ENCODE peak calls at places on chromosomes 2 and 18, in eight cellular contexts. One of them, this sample, is unnamed.

GRCh38 chr18:79567481-79568147 is 112.0 kb upstream of the CTDP1 start:
- DNase-seq in AG04450: peak
- DNase-seq in mesendoderm: peak
- DNase-seq in right lobe of liver: peak
- DNase-seq in ecto neural progenitor cell: peak
- DNase-seq in pulmonary artery endothelial cell: peak
- DNase-seq in AG08396: peak
- DNase-seq in stimulated activated CD4-positive, alpha-beta T cell treated with anti-CD3 and anti-CD28 coated beads, TNF-alpha, amount 100 ng/mL, for 1 hour: no peak
- DNase-seq in this sample: no peak

GRCh38 chr2:206982360-206982759 is 43.0 kb downstream of the CPO start:
- DNase-seq in pulmonary artery endothelial cell: no peak
- DNase-seq in right lobe of liver: no peak
- DNase-seq in AG04450: no peak
- DNase-seq in stimulated activated CD4-positive, alpha-beta T cell treated with anti-CD3 and anti-CD28 coated beads, TNF-alpha, amount 100 ng/mL, for 1 hour: no peak
- DNase-seq in AG08396: no peak
- DNase-seq in mesendoderm: no peak
- DNase-seq in ecto neural progenitor cell: no peak
- DNase-seq in this sample: no peak

GRCh38 chr18:58895385-58895784 is 30.7 kb downstream of the ZNF532 start:
- DNase-seq in AG04450: no peak
- DNase-seq in stimulated activated CD4-positive, alpha-beta T cell treated with anti-CD3 and anti-CD28 coated beads, TNF-alpha, amount 100 ng/mL, for 1 hour: no peak
- DNase-seq in pulmonary artery endothelial cell: no peak
- DNase-seq in mesendoderm: no peak
- DNase-seq in ecto neural progenitor cell: no peak
- DNase-seq in AG08396: no peak
- DNase-seq in right lobe of liver: no peak
- DNase-seq in this sample: no peak

GRCh38 chr2:204335642-204336041 is 209.6 kb upstream of the PARD3B start:
- DNase-seq in mesendoderm: peak
- DNase-seq in stimulated activated CD4-positive, alpha-beta T cell treated with anti-CD3 and anti-CD28 coated beads, TNF-alpha, amount 100 ng/mL, for 1 hour: no peak
- DNase-seq in pulmonary artery endothelial cell: no peak
- DNase-seq in AG08396: no peak
- DNase-seq in right lobe of liver: no peak
- DNase-seq in AG04450: no peak
- DNase-seq in ecto neural progenitor cell: no peak
- DNase-seq in this sample: no peak

GRCh38 chr2:134679740-134680139 is 39.1 kb downstream of the TMEM163 start:
- DNase-seq in ecto neural progenitor cell: no peak
- DNase-seq in stimulated activated CD4-positive, alpha-beta T cell treated with anti-CD3 and anti-CD28 coated beads, TNF-alpha, amount 100 ng/mL, for 1 hour: no peak
- DNase-seq in mesendoderm: no peak
- DNase-seq in right lobe of liver: no peak
- DNase-seq in AG08396: no peak
- DNase-seq in AG04450: no peak
- DNase-seq in pulmonary artery endothelial cell: no peak
- DNase-seq in this sample: no peak

GRCh38 chr18:78783564-78783960 is 196.1 kb upstream of the SALL3 start:
- DNase-seq in pulmonary artery endothelial cell: no peak
- DNase-seq in stimulated activated CD4-positive, alpha-beta T cell treated with anti-CD3 and anti-CD28 coated beads, TNF-alpha, amount 100 ng/mL, for 1 hour: no peak
- DNase-seq in ecto neural progenitor cell: no peak
- DNase-seq in right lobe of liver: no peak
- DNase-seq in AG08396: no peak
- DNase-seq in AG04450: no peak
- DNase-seq in mesendoderm: no peak
- DNase-seq in this sample: no peak

GRCh38 chr18:70423120-70423519 is 134.3 kb downstream of the SOCS6 start:
- DNase-seq in ecto neural progenitor cell: no peak
- DNase-seq in mesendoderm: no peak
- DNase-seq in right lobe of liver: no peak
- DNase-seq in stimulated activated CD4-positive, alpha-beta T cell treated with anti-CD3 and anti-CD28 coated beads, TNF-alpha, amount 100 ng/mL, for 1 hour: no peak
- DNase-seq in AG04450: no peak
- DNase-seq in AG08396: no peak
- DNase-seq in pulmonary artery endothelial cell: no peak
- DNase-seq in this sample: no peak

GRCh38 chr2:119810039-119810630 is 50.4 kb downstream of the PTPN4 start:
- DNase-seq in right lobe of liver: no peak
- DNase-seq in mesendoderm: no peak
- DNase-seq in ecto neural progenitor cell: no peak
- DNase-seq in stimulated activated CD4-positive, alpha-beta T cell treated with anti-CD3 and anti-CD28 coated beads, TNF-alpha, amount 100 ng/mL, for 1 hour: no peak
- DNase-seq in pulmonary artery endothelial cell: no peak
- DNase-seq in AG08396: no peak
- DNase-seq in AG04450: no peak
- DNase-seq in this sample: no peak

GRCh38 chr2:151052850-151053660 is 208.6 kb downstream of the RBM43 start:
- DNase-seq in pulmonary artery endothelial cell: no peak
- DNase-seq in AG04450: no peak
- DNase-seq in right lobe of liver: no peak
- DNase-seq in stimulated activated CD4-positive, alpha-beta T cell treated with anti-CD3 and anti-CD28 coated beads, TNF-alpha, amount 100 ng/mL, for 1 hour: no peak
- DNase-seq in AG08396: no peak
- DNase-seq in mesendoderm: no peak
- DNase-seq in ecto neural progenitor cell: no peak
- DNase-seq in this sample: no peak

GRCh38 chr2:16223481-16224177 is 283.3 kb downstream of the MYCN start:
- DNase-seq in AG08396: no peak
- DNase-seq in right lobe of liver: no peak
- DNase-seq in AG04450: no peak
- DNase-seq in mesendoderm: no peak
- DNase-seq in stimulated activated CD4-positive, alpha-beta T cell treated with anti-CD3 and anti-CD28 coated beads, TNF-alpha, amount 100 ng/mL, for 1 hour: no peak
- DNase-seq in ecto neural progenitor cell: peak
- DNase-seq in pulmonary artery endothelial cell: no peak
- DNase-seq in this sample: no peak

GRCh38 chr2:126895336-126895735 is 3.4 kb upstream of the TEX51 start:
- DNase-seq in mesendoderm: no peak
- DNase-seq in right lobe of liver: no peak
- DNase-seq in ecto neural progenitor cell: no peak
- DNase-seq in AG04450: no peak
- DNase-seq in AG08396: no peak
- DNase-seq in stimulated activated CD4-positive, alpha-beta T cell treated with anti-CD3 and anti-CD28 coated beads, TNF-alpha, amount 100 ng/mL, for 1 hour: no peak
- DNase-seq in pulmonary artery endothelial cell: no peak
- DNase-seq in this sample: no peak

GRCh38 chr2:216315817-216316603 is 56.3 kb downstream of the MARCHF4 start:
- DNase-seq in ecto neural progenitor cell: peak
- DNase-seq in pulmonary artery endothelial cell: no peak
- DNase-seq in stimulated activated CD4-positive, alpha-beta T cell treated with anti-CD3 and anti-CD28 coated beads, TNF-alpha, amount 100 ng/mL, for 1 hour: no peak
- DNase-seq in right lobe of liver: peak
- DNase-seq in AG08396: peak
- DNase-seq in AG04450: no peak
- DNase-seq in mesendoderm: peak
- DNase-seq in this sample: peak

GRCh38 chr2:119491776-119492525 is 32.3 kb downstream of the SCTR start:
- DNase-seq in pulmonary artery endothelial cell: peak
- DNase-seq in AG04450: peak
- DNase-seq in mesendoderm: peak
- DNase-seq in right lobe of liver: no peak
- DNase-seq in ecto neural progenitor cell: no peak
- DNase-seq in AG08396: peak
- DNase-seq in stimulated activated CD4-positive, alpha-beta T cell treated with anti-CD3 and anti-CD28 coated beads, TNF-alpha, amount 100 ng/mL, for 1 hour: no peak
- DNase-seq in this sample: no peak

GRCh38 chr2:239302808-239303557 is 97.8 kb downstream of the HDAC4 start:
- DNase-seq in ecto neural progenitor cell: no peak
- DNase-seq in pulmonary artery endothelial cell: no peak
- DNase-seq in AG04450: no peak
- DNase-seq in stimulated activated CD4-positive, alpha-beta T cell treated with anti-CD3 and anti-CD28 coated beads, TNF-alpha, amount 100 ng/mL, for 1 hour: no peak
- DNase-seq in AG08396: no peak
- DNase-seq in mesendoderm: no peak
- DNase-seq in right lobe of liver: peak
- DNase-seq in this sample: no peak

GRCh38 chr2:235641333-235641732 is 147.5 kb downstream of the AGAP1 start:
- DNase-seq in pulmonary artery endothelial cell: no peak
- DNase-seq in AG04450: no peak
- DNase-seq in ecto neural progenitor cell: no peak
- DNase-seq in AG08396: peak
- DNase-seq in stimulated activated CD4-positive, alpha-beta T cell treated with anti-CD3 and anti-CD28 coated beads, TNF-alpha, amount 100 ng/mL, for 1 hour: no peak
- DNase-seq in mesendoderm: no peak
- DNase-seq in right lobe of liver: no peak
- DNase-seq in this sample: no peak

GRCh38 chr18:54671291-54671881 is 80.3 kb downstream of the DYNAP start:
- DNase-seq in AG04450: no peak
- DNase-seq in AG08396: no peak
- DNase-seq in stimulated activated CD4-positive, alpha-beta T cell treated with anti-CD3 and anti-CD28 coated beads, TNF-alpha, amount 100 ng/mL, for 1 hour: no peak
- DNase-seq in mesendoderm: peak
- DNase-seq in ecto neural progenitor cell: no peak
- DNase-seq in pulmonary artery endothelial cell: no peak
- DNase-seq in right lobe of liver: no peak
- DNase-seq in this sample: peak

GRCh38 chr2:67650292-67651133 is 253.4 kb downstream of the ETAA1 start:
- DNase-seq in ecto neural progenitor cell: peak
- DNase-seq in AG08396: peak
- DNase-seq in right lobe of liver: peak
- DNase-seq in pulmonary artery endothelial cell: peak
- DNase-seq in stimulated activated CD4-positive, alpha-beta T cell treated with anti-CD3 and anti-CD28 coated beads, TNF-alpha, amount 100 ng/mL, for 1 hour: no peak
- DNase-seq in mesendoderm: peak
- DNase-seq in AG04450: peak
- DNase-seq in this sample: peak

GRCh38 chr2:11938196-11938595 is 191.8 kb downstream of the LPIN1 start:
- DNase-seq in AG08396: peak
- DNase-seq in ecto neural progenitor cell: no peak
- DNase-seq in pulmonary artery endothelial cell: no peak
- DNase-seq in right lobe of liver: no peak
- DNase-seq in stimulated activated CD4-positive, alpha-beta T cell treated with anti-CD3 and anti-CD28 coated beads, TNF-alpha, amount 100 ng/mL, for 1 hour: no peak
- DNase-seq in AG04450: peak
- DNase-seq in mesendoderm: no peak
- DNase-seq in this sample: no peak

GRCh38 chr18:23437357-23438045 is 15.6 kb upstream of the RIOK3 start:
- DNase-seq in AG08396: peak
- DNase-seq in AG04450: no peak
- DNase-seq in ecto neural progenitor cell: peak
- DNase-seq in mesendoderm: peak
- DNase-seq in stimulated activated CD4-positive, alpha-beta T cell treated with anti-CD3 and anti-CD28 coated beads, TNF-alpha, amount 100 ng/mL, for 1 hour: peak
- DNase-seq in right lobe of liver: peak
- DNase-seq in pulmonary artery endothelial cell: no peak
- DNase-seq in this sample: peak